ENCODE peak calls at places on chromosomes 11 and 22, in seven cellular contexts. T is PC-3; S is activated CD8-positive, alpha-beta memory T cell treated with anti-CD3 and anti-CD28 coated beads for 4 hours; A is adrenal gland; J is upper lobe of left lung; O is adipocyte; Z is mesendoderm. U is an unnamed sample.
A peak's percentile ranks its signal among the peaks of the same experiment; 100 is the strongest.

GRCh38 chr22:44893731-44894080 is 116.1 kb downstream of the PHF21B start:
- DNase-seq in T (no peak), S (no peak), A (no peak), J (no peak), O (no peak), Z (no peak), U (no peak)

GRCh38 chr11:40170076-40170475 is 1289.4 kb downstream of the LRRC4C start:
- DNase-seq in T (no peak), S (no peak), A (no peak), J (no peak), O (no peak), Z (no peak), U (no peak)

GRCh38 chr11:46513934-46514342 is 79.9 kb downstream of the AMBRA1 start:
- DNase-seq in T (no peak), S (no peak), A (peak; percentile 57), J (peak; percentile 31), O (no peak), Z (peak; percentile 36), U (peak; percentile 17)

GRCh38 chr22:30198152-30198845 is 48.3 kb downstream of the LIF start:
- DNase-seq in T (no peak), S (no peak), A (no peak), J (no peak), O (peak; percentile 46), Z (no peak), U (no peak)

GRCh38 chr11:112656772-112657428 is 304.3 kb upstream of the NCAM1 start:
- DNase-seq in T (peak; percentile 12), S (no peak), A (no peak), J (no peak), O (no peak), Z (no peak), U (peak; percentile 75)

GRCh38 chr22:43066844-43067385 is 22.3 kb downstream of the TTLL1 start:
- DNase-seq in T (peak; percentile 75), S (no peak), A (no peak), J (no peak), O (peak; percentile 59), Z (no peak), U (peak; percentile 79)

GRCh38 chr22:18145676-18146388 is 4.1 kb upstream of the USP18 start:
- DNase-seq in T (no peak), S (no peak), A (no peak), J (peak; percentile 42), O (no peak), Z (no peak), U (no peak)

GRCh38 chr11:65576867-65577755 is 1.3 kb downstream of the EHBP1L1 start:
- DNase-seq in T (peak; percentile 94), S (no peak), A (no peak), J (peak; percentile 91), O (peak; percentile 74), Z (no peak), U (peak; percentile 85)

GRCh38 chr11:64094463-64095223 is 58.9 kb downstream of the FLRT1 start:
- DNase-seq in T (peak; percentile 96), S (no peak), A (peak; percentile 73), J (peak; percentile 31), O (no peak), Z (peak; percentile 38), U (peak; percentile 91)

GRCh38 chr22:25404556-25404922 is 159.9 kb upstream of the GRK3 start:
- DNase-seq in T (no peak), S (no peak), A (no peak), J (no peak), O (peak; percentile 56), Z (no peak), U (peak; percentile 11)

GRCh38 chr11:130166457-130166784 is 6.8 kb downstream of the ST14 start:
- DNase-seq in T (peak; percentile 99), S (no peak), A (peak; percentile 74), J (peak; percentile 68), O (peak; percentile 75), Z (no peak), U (peak; percentile 91)

GRCh38 chr22:47373648-47374272 is 611.3 kb downstream of the TBC1D22A start:
- DNase-seq in T (no peak), S (no peak), A (no peak), J (no peak), O (no peak), Z (no peak), U (no peak)

GRCh38 chr11:25734592-25735211 is 597.2 kb upstream of the ANO3 start:
- DNase-seq in T (peak; percentile 58), S (no peak), A (no peak), J (no peak), O (peak; percentile 82), Z (peak; percentile 90), U (no peak)

GRCh38 chr11:115990004-115990447 is 485.8 kb upstream of the CADM1 start:
- DNase-seq in T (no peak), S (no peak), A (no peak), J (peak; percentile 37), O (no peak), Z (peak; percentile 61), U (no peak)

GRCh38 chr22:49827853-49828598 is at the start of gene BRD1:
- DNase-seq in T (peak; percentile 67), S (no peak), A (peak; percentile 67), J (peak; percentile 72), O (peak; percentile 88), Z (peak; percentile 61), U (peak; percentile 62)

GRCh38 chr22:29470159-29470855 is 9.7 kb upstream of the NEFH start:
- DNase-seq in T (no peak), S (peak; percentile 24), A (peak; percentile 35), J (peak; percentile 67), O (no peak), Z (peak; percentile 92), U (peak; percentile 31)

GRCh38 chr11:64206457-64207246 is at the start of gene FERMT3:
- DNase-seq in T (no peak), S (no peak), A (no peak), J (peak; percentile 89), O (no peak), Z (no peak), U (no peak)

GRCh38 chr11:34198523-34198922 is 93.1 kb downstream of the NAT10 start:
- DNase-seq in T (no peak), S (no peak), A (no peak), J (no peak), O (no peak), Z (no peak), U (peak; percentile 18)

GRCh38 chr22:47292546-47293320 is 530.3 kb downstream of the TBC1D22A start:
- DNase-seq in T (no peak), S (no peak), A (no peak), J (peak; percentile 21), O (peak; percentile 36), Z (no peak), U (no peak)

GRCh38 chr11:6745465-6746015 is 26.2 kb downstream of the OR2AG2 start:
- DNase-seq in T (no peak), S (no peak), A (no peak), J (no peak), O (no peak), Z (no peak), U (no peak)

GRCh38 chr11:82871646-82872045 is 28.6 kb downstream of the PRCP start:
- DNase-seq in T (no peak), S (no peak), A (no peak), J (no peak), O (no peak), Z (no peak), U (peak; percentile 38)

GRCh38 chr22:49772692-49773091 is 55.0 kb downstream of the BRD1 start:
- DNase-seq in T (no peak), S (no peak), A (no peak), J (no peak), O (no peak), Z (no peak), U (no peak)

GRCh38 chr11:14538926-14539554 is 18.9 kb upstream of the PSMA1 start:
- DNase-seq in T (no peak), S (no peak), A (no peak), J (no peak), O (no peak), Z (no peak), U (no peak)

GRCh38 chr11:117479372-117479771 is 151.7 kb downstream of the CEP164 start:
- DNase-seq in T (no peak), S (no peak), A (no peak), J (no peak), O (no peak), Z (no peak), U (no peak)

GRCh38 chr11:59097113-59097708 is 9.8 kb upstream of the FAM111B start:
- DNase-seq in T (peak; percentile 75), S (no peak), A (peak; percentile 50), J (peak; percentile 44), O (peak; percentile 78), Z (peak; percentile 78), U (peak; percentile 63)

GRCh38 chr11:78295991-78296930 is 107.5 kb downstream of the USP35 start:
- DNase-seq in T (no peak), S (no peak), A (no peak), J (no peak), O (no peak), Z (no peak), U (no peak)

GRCh38 chr11:35412285-35412684 is 7.1 kb downstream of the SLC1A2 start:
- DNase-seq in T (peak; percentile 32), S (no peak), A (no peak), J (no peak), O (peak; percentile 31), Z (peak; percentile 56), U (peak; percentile 31)

GRCh38 chr11:57653162-57653561 is 3.5 kb upstream of the YPEL4 start:
- DNase-seq in T (no peak), S (no peak), A (no peak), J (no peak), O (no peak), Z (no peak), U (no peak)

GRCh38 chr22:45008853-45009751 is 703 bp downstream of the PHF21B start:
- DNase-seq in T (no peak), S (no peak), A (peak; percentile 32), J (no peak), O (no peak), Z (peak; percentile 56), U (peak; percentile 10)

GRCh38 chr11:111776398-111777093 is 10.4 kb upstream of the PPP2R1B start:
- DNase-seq in T (no peak), S (no peak), A (no peak), J (no peak), O (no peak), Z (no peak), U (no peak)

GRCh38 chr11:27904358-27905055 is 203.4 kb downstream of the KIF18A start:
- DNase-seq in T (peak; percentile 85), S (no peak), A (no peak), J (no peak), O (peak; percentile 47), Z (no peak), U (peak; percentile 93)

GRCh38 chr11:66686100-66686785 is 8.6 kb upstream of the RBM4B start:
- DNase-seq in T (no peak), S (no peak), A (no peak), J (no peak), O (peak; percentile 15), Z (no peak), U (no peak)

GRCh38 chr11:45796461-45796861 is 8.5 kb upstream of the SLC35C1 start:
- DNase-seq in T (no peak), S (no peak), A (no peak), J (no peak), O (no peak), Z (no peak), U (no peak)

GRCh38 chr11:26649884-26650283 is 72.0 kb downstream of the SLC5A12 start:
- DNase-seq in T (peak; percentile 83), S (no peak), A (peak; percentile 55), J (peak; percentile 62), O (peak; percentile 81), Z (peak; percentile 83), U (peak; percentile 61)

GRCh38 chr11:113373981-113374560 is 13.5 kb upstream of the ANKK1 start:
- DNase-seq in T (no peak), S (no peak), A (no peak), J (no peak), O (no peak), Z (peak; percentile 54), U (no peak)

U was measured in EL.